ENCODE peak calls at places on chromosomes 3 and 15, in six cellular contexts. G is HCT116, F is K562, J is H1, X is A549, E is GM12878. Z is an unnamed sample.

GRCh38 chr15:63349156-63349555 is 32.5 kb downstream of the CA12 start:
- DNase-seq in F (no peak), E (no peak), J (no peak), G (no peak), X (no peak), Z (no peak)

GRCh38 chr15:99104788-99105515 is at the start of gene SYNM:
- DNase-seq in E (no peak), F (peak), G (peak), J (no peak), X (peak), Z (peak)

GRCh38 chr3:114418724-114419543 is 125.1 kb downstream of the TIGIT start:
- DNase-seq in F (peak), G (peak), X (peak), J (no peak), E (no peak), Z (peak)

GRCh38 chr3:140629351-140630137 is 48.3 kb upstream of the TRIM42 start:
- DNase-seq in J (no peak), G (no peak), E (no peak), X (no peak), F (no peak), Z (peak)

GRCh38 chr3:152254031-152254430 is 14.7 kb upstream of the MBNL1 start:
- DNase-seq in G (no peak), E (no peak), F (no peak), X (no peak), J (no peak), Z (no peak)

GRCh38 chr3:128293930-128294329 is 140.6 kb downstream of the EEFSEC start:
- DNase-seq in J (no peak), G (no peak), E (no peak), F (no peak), X (no peak), Z (no peak)

GRCh38 chr3:122800838-122801237 is 6.0 kb downstream of the SLC49A4 start:
- DNase-seq in X (no peak), J (no peak), F (no peak), E (no peak), G (no peak), Z (no peak)

GRCh38 chr3:23865595-23866396 is 51.0 kb downstream of the NKIRAS1 start:
- DNase-seq in J (peak), G (no peak), E (peak), X (no peak), F (no peak), Z (peak)

GRCh38 chr3:49899815-49900214 is 3.9 kb downstream of the MST1R start:
- DNase-seq in J (no peak), G (no peak), F (peak), E (no peak), X (no peak), Z (no peak)

GRCh38 chr3:131762981-131763380 is 260.2 kb upstream of the MRPL3 start:
- DNase-seq in F (no peak), E (no peak), J (no peak), X (no peak), G (no peak), Z (no peak)

GRCh38 chr3:129616713-129617112 is 10.2 kb upstream of the PLXND1 start:
- DNase-seq in G (no peak), X (no peak), J (no peak), F (no peak), E (no peak), Z (no peak)

GRCh38 chr3:42214064-42214463 is 51.9 kb downstream of the CCK start:
- DNase-seq in G (no peak), E (no peak), F (no peak), X (no peak), J (no peak), Z (no peak)

GRCh38 chr3:55173504-55173903 is 245.6 kb upstream of the LRTM1 start:
- DNase-seq in G (no peak), X (no peak), J (no peak), E (no peak), F (no peak), Z (no peak)

GRCh38 chr3:98779936-98780335 is 16.8 kb downstream of the ST3GAL6 start:
- DNase-seq in E (no peak), X (no peak), J (no peak), G (no peak), F (no peak), Z (peak)

GRCh38 chr3:153250450-153250849 is 88.4 kb downstream of the RAP2B start:
- DNase-seq in G (no peak), J (no peak), X (no peak), E (no peak), F (no peak), Z (no peak)

GRCh38 chr3:23442598-23443383 is 239.7 kb downstream of the UBE2E2 start:
- DNase-seq in G (no peak), X (no peak), F (no peak), J (no peak), E (no peak), Z (no peak)

GRCh38 chr15:25764980-25765735 is 98.0 kb downstream of the ATP10A start:
- DNase-seq in G (no peak), X (no peak), F (no peak), E (no peak), J (no peak), Z (no peak)

GRCh38 chr15:41491889-41492288 is 1.8 kb upstream of the ITPKA start:
- DNase-seq in G (no peak), E (no peak), X (no peak), F (no peak), J (no peak), Z (no peak)

GRCh38 chr15:41493902-41494189 is 172 bp downstream of the ITPKA start:
- DNase-seq in J (no peak), X (no peak), E (no peak), F (no peak), G (no peak), Z (no peak)

GRCh38 chr15:41494190-41494921 is 682 bp downstream of the ITPKA start:
- DNase-seq in X (peak), J (no peak), F (peak), G (no peak), E (no peak), Z (peak)

GRCh38 chr15:41493205-41493901 is at the start of gene ITPKA:
- DNase-seq in X (peak), G (no peak), E (peak), J (no peak), F (peak), Z (peak)

DNA sequence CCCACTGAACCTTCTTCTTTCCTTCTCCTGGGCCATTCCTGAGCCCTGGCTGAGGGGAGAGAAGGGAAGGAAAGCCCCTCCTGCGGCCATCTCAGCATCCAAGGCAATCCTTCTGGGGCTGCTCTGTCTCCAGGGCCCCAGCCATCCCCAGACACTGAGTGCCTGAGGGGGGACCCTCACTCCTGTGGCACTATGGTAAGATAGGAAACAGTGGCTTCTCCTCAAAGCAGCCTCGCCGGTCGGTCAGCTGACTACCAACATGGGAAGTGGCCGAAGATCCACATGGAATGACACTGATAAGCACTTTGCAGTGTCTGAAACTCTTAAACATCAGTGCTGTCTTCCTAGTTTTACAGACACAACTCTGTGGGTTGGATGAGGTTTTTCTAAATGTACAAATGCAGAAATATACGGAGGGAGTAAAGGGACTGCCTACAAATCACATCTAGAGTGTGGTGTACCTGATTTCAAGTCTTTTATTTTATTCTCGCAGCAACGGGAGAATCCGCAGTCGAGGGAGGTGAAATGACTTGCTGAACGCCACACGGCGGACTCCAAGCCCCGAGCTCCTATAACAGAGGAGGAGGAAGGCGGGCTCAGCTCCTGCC is 973 bp upstream of the ITPKA start:
- DNase-seq in G (no peak), X (no peak), J (no peak), F (no peak), E (no peak), Z (no peak)
- TF ChIP-seq CTCF in G (no peak), X (no peak), J (no peak), F (no peak), E (no peak), Z (peak)

GRCh38 chr3:188884299-188885043 is 287.3 kb upstream of the TPRG1 start:
- DNase-seq in F (no peak), X (no peak), J (no peak), G (no peak), E (no peak), Z (no peak)

GRCh38 chr3:188876370-188876769 is 295.4 kb upstream of the TPRG1 start:
- DNase-seq in X (no peak), G (no peak), F (no peak), E (no peak), J (no peak), Z (no peak)

GRCh38 chr3:188877381-188877780 is 294.4 kb upstream of the TPRG1 start:
- DNase-seq in J (no peak), E (no peak), G (no peak), X (no peak), F (no peak), Z (no peak)

GRCh38 chr3:188881954-188882641 is 289.7 kb upstream of the TPRG1 start:
- DNase-seq in X (peak), F (no peak), J (no peak), G (peak), E (no peak), Z (peak)
- TF ChIP-seq MAX in X (no peak), F (no peak), J (no peak), G (no peak), E (no peak), Z (no peak)

DNA sequence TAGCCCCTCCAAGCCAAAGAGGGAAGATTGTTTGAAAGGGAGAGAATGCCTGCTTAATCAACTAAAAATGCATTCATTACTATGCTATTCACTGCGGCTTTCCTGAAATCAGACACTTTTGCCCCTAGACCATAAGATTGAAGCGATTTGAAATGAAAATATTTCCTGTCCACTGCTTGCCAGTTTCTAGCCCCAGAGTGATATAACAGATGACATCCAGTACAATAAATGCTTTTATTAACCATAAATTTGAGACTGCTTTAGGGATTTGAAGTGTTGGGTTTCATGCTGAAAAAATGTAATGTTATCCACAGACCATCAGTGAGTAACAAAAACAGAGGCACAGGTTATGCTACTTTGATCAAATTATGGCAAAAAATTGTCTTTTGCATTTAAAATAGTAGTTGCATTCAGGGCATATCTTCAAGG is 14.1 kb downstream of the IL17RD start:
- DNase-seq in X (no peak), F (no peak), E (no peak), J (no peak), G (no peak), Z (no peak)
- TF ChIP-seq CEBPB in X (no peak), F (no peak), E (no peak), J (no peak), G (no peak), Z (no peak)

GRCh38 chr15:68372291-68372811 is 59.6 kb downstream of the ITGA11 start:
- DNase-seq in X (peak), E (no peak), G (peak), F (peak), J (no peak), Z (peak)
- TF ChIP-seq CTCF in X (peak), E (peak), G (peak), F (peak), J (peak), Z (peak)

GRCh38 chr3:139302084-139302800 is 41.6 kb upstream of the MRPS22 start:
- DNase-seq in J (no peak), X (peak), E (no peak), G (peak), F (no peak), Z (peak)
- TF ChIP-seq MAX in J (no peak), X (peak), E (no peak), G (no peak), F (peak), Z (no peak)

GRCh38 chr15:90580541-90580940 is 50.8 kb downstream of the CRTC3 start:
- DNase-seq in G (no peak), F (no peak), E (no peak), X (no peak), J (no peak), Z (no peak)

GRCh38 chr15:90580946-90581345 is 51.2 kb downstream of the CRTC3 start:
- DNase-seq in E (no peak), F (no peak), X (no peak), J (no peak), G (no peak), Z (no peak)

GRCh38 chr15:90581771-90582471 is 52.2 kb downstream of the CRTC3 start:
- DNase-seq in G (no peak), F (no peak), J (no peak), X (no peak), E (no peak), Z (no peak)

GRCh38 chr15:90583471-90584252 is 53.9 kb downstream of the CRTC3 start:
- DNase-seq in J (peak), G (no peak), E (no peak), F (no peak), X (no peak), Z (no peak)

DNA sequence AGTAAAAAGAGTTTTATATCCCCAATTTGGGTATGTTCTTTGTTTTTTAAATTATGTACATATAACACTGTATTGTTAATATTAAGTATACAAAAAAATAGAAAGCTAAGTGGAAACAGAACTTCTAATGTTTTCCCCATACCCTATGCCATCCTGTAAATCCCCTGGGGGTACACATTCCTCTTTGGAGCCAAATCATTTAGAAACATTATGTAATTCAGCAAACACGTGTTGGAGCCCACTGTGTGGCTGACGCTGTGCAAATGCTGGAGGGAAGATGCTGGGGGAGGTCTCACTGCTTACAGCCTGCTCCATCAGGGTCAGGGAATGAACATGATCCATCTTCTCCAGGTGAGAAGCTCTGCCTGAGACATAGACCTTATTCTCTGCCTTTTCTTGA is 52.8 kb downstream of the CRTC3 start:
- DNase-seq in J (no peak), X (no peak), F (no peak), E (no peak), G (no peak), Z (no peak)
- TF ChIP-seq CEBPB in J (no peak), X (no peak), F (no peak), E (no peak), G (no peak), Z (no peak)

DNA sequence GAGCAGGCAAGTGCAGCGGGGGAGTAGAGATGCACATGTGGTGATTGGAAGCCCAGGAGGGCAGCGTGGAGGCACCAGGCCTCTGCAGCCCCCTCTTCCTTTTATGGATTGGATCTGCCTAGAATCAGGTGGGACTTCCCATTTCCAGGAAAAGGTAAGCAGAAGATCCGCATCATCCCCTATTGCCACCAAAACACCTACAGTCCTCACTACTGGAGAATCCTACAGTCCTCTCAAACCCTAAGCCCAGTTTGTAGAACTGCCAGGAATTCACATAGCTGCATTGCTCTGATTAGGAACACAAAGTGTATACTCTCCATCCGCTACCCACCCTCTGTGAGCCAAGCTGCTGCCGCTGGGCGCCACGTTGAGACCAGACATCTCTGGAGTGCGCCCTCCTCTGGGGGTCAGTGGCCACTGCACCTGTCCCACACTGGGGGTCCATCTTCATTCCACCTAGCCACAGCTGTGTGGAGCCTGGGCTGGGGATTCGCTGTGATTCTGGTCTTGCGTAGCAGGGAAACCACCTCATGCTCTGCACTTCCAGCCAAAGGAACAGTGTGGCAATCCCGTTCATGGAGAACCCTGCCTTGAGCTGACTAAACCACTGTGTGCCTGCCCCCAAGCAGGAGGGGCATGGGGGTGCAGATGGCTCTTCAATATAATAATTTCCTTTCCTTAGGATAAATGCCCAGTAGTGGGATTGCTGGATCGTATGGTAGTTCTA is 88.9 kb upstream of the PTX3 start:
- DNase-seq in J (peak), F (peak), X (no peak), E (no peak), G (no peak), Z (no peak)
- TF ChIP-seq CTCF in J (peak), F (peak), X (no peak), E (no peak), G (no peak), Z (peak)